ENCODE peak calls at places on chromosomes 5 and 9, in ten cellular contexts. F is lower lobe of right lung, H is ascending aorta, T is tibial nerve, J is left lung, M is mammary epithelial cell, B is upper lobe of right lung, W is hepatocyte, Q is transverse colon, U is mesendoderm. I is an unnamed sample. For H3K4me1, the result is how much of the 10 kb centered on the place peaks cover.

GRCh38 chr9:111914749-111915424 is 18.3 kb downstream of the UGCG start:
- DNase-seq in F (no peak), H (no peak), T (no peak), J (no peak), M (no peak), B (no peak), W (no peak), Q (no peak), U (no peak), I (no peak)

GRCh38 chr5:74251106-74252032 is 389.2 kb downstream of the ENC1 start:
- DNase-seq in F (no peak), H (no peak), T (peak), J (peak), M (peak), B (no peak), W (peak), Q (peak), U (peak), I (peak)

GRCh38 chr5:77882670-77883257 is 106.6 kb upstream of the TBCA start:
- DNase-seq in F (no peak), H (no peak), T (no peak), J (no peak), M (peak), B (no peak), W (no peak), Q (no peak), U (no peak), I (peak)

GRCh38 chr5:1235379-1235778 is 10.2 kb downstream of the SLC6A18 start:
- DNase-seq in F (no peak), H (no peak), T (no peak), J (no peak), M (no peak), B (no peak), W (no peak), Q (no peak), U (no peak), I (no peak)

GRCh38 chr9:20941177-20941690 is 90.2 kb downstream of the HACD4 start:
- DNase-seq in F (peak), H (peak), T (peak), J (peak), M (peak), B (no peak), W (peak), Q (peak), U (peak), I (peak)

GRCh38 chr5:108141676-108142075 is 240.2 kb downstream of the FBXL17 start:
- DNase-seq in F (no peak), H (no peak), T (no peak), J (no peak), M (peak), B (no peak), W (no peak), Q (no peak), U (no peak), I (peak)

GRCh38 chr5:167684251-167684650 is 607.2 kb upstream of the WWC1 start:
- DNase-seq in F (no peak), H (no peak), T (no peak), J (no peak), M (peak), B (no peak), W (no peak), Q (no peak), U (no peak), I (peak)

GRCh38 chr5:80187274-80187673 is 68.6 kb downstream of the SERINC5 start:
- DNase-seq in F (no peak), H (no peak), T (no peak), J (no peak), M (no peak), B (no peak), W (no peak), Q (no peak), U (no peak), I (no peak)

GRCh38 chr9:78813602-78814180 is 516.8 kb downstream of the PSAT1 start:
- DNase-seq in F (no peak), H (no peak), T (no peak), J (no peak), M (no peak), B (no peak), W (no peak), Q (no peak), U (no peak), I (no peak)

GRCh38 chr5:64874753-64875152 is 106.0 kb downstream of the CWC27 start:
- DNase-seq in F (no peak), H (no peak), T (no peak), J (no peak), M (no peak), B (no peak), W (no peak), Q (no peak), U (no peak), I (no peak)

GRCh38 chr5:5483880-5484595 is 61.6 kb downstream of the ICE1 start:
- DNase-seq in F (no peak), H (no peak), T (no peak), J (no peak), M (peak), B (no peak), W (no peak), Q (no peak), U (peak), I (peak)

GRCh38 chr9:71716138-71716909 is 52.0 kb downstream of the CEMIP2 start:
- DNase-seq in F (no peak), H (no peak), T (no peak), J (no peak), M (no peak), B (no peak), W (no peak), Q (no peak), U (no peak), I (no peak)

GRCh38 chr9:87944687-87945086 is 26.9 kb downstream of the SPATA31C1 start:
- DNase-seq in F (no peak), H (no peak), T (no peak), J (no peak), M (no peak), B (no peak), W (no peak), Q (no peak), U (no peak), I (no peak)

GRCh38 chr9:631596-631995 is 209.9 kb upstream of the DMRT1 start:
- DNase-seq in F (no peak), H (no peak), T (no peak), J (no peak), M (peak), B (no peak), W (no peak), Q (no peak), U (no peak), I (peak)

GRCh38 chr5:149641000-149641576 is 59.8 kb downstream of the ARHGEF37 start:
- DNase-seq in F (no peak), H (no peak), T (peak), J (no peak), M (no peak), B (no peak), W (peak), Q (peak), U (no peak), I (peak)

GRCh38 chr5:81533629-81534480 is 139.9 kb upstream of the ACOT12 start:
- DNase-seq in F (no peak), H (no peak), T (no peak), J (no peak), M (no peak), B (no peak), W (no peak), Q (no peak), U (no peak), I (no peak)

GRCh38 chr5:42064821-42065220 is 139.7 kb downstream of the FBXO4 start:
- DNase-seq in F (no peak), H (no peak), T (no peak), J (no peak), M (peak), B (no peak), W (no peak), Q (no peak), U (no peak), I (no peak)

GRCh38 chr9:6184749-6185645 is 30.6 kb upstream of the IL33 start:
- DNase-seq in F (no peak), H (no peak), T (peak), J (no peak), M (no peak), B (no peak), W (peak), Q (no peak), U (no peak), I (peak)

GRCh38 chr5:147689436-147689835 is 93.1 kb downstream of the JAKMIP2 start:
- DNase-seq in F (no peak), H (no peak), T (no peak), J (no peak), M (no peak), B (no peak), W (no peak), Q (no peak), U (no peak), I (no peak)

GRCh38 chr9:126805546-126806262 is 864 bp downstream of the ZBTB43 start:
- DNase-seq in F (peak), H (peak), T (no peak), J (peak), M (peak), B (peak), W (peak), Q (peak), U (peak), I (peak)

GRCh38 chr9:104279535-104280215 is 185.6 kb downstream of the SMC2 start:
- DNase-seq in F (no peak), H (no peak), T (no peak), J (no peak), M (peak), B (no peak), W (no peak), Q (no peak), U (no peak), I (no peak)

GRCh38 chr5:104247260-104247659 is 684.7 kb upstream of the NUDT12 start:
- DNase-seq in F (no peak), H (no peak), T (no peak), J (no peak), M (no peak), B (no peak), W (peak), Q (peak), U (peak), I (no peak)
- H3K4me1 ChIP-seq in F (under half), H (under half), T (under half), J (under half), M (under half), B (under half), W (under half), Q (under half), U (under half), I (under half)

GRCh38 chr5:174325961-174326360 is 280.5 kb downstream of the NSG2 start:
- DNase-seq in F (no peak), H (no peak), T (no peak), J (no peak), M (no peak), B (no peak), W (no peak), Q (no peak), U (no peak), I (no peak)

GRCh38 chr5:174323878-174324281 is 278.4 kb downstream of the NSG2 start:
- DNase-seq in F (no peak), H (no peak), T (no peak), J (no peak), M (peak), B (no peak), W (peak), Q (no peak), U (peak), I (peak)

GRCh38 chr5:174324680-174325079 is 279.2 kb downstream of the NSG2 start:
- DNase-seq in F (no peak), H (no peak), T (no peak), J (no peak), M (no peak), B (no peak), W (no peak), Q (no peak), U (no peak), I (peak)

GRCh38 chr5:174326372-174326771 is 280.9 kb downstream of the NSG2 start:
- DNase-seq in F (no peak), H (no peak), T (no peak), J (no peak), M (no peak), B (no peak), W (no peak), Q (no peak), U (no peak), I (no peak)

DNA sequence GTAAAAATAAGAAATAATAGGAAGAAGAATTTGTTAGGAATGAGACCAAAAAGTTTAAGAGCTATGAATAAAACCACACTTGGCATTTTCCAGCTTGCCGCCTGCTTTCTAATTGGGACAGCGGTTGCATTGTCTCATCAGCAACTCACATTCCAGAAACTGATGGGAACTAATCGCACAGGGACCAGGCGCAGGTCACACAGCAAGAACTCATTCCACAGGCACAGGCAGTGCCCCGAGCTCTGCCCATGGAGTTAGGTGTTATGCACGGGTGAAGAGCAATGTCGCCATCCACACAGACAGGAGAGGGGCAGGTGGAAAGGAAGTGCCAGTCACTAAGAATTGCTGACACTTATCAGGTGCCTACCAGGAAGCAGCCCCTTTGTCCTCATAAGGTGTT is 279.9 kb downstream of the NSG2 start:
- DNase-seq in F (no peak), H (no peak), T (no peak), J (no peak), M (no peak), B (no peak), W (no peak), Q (no peak), U (no peak), I (no peak)
- H3K4me1 ChIP-seq in F (under half), H (under half), T (under half), J (under half), M (under half), B (under half), W (under half), Q (under half), U (under half), I (under half)

DNA sequence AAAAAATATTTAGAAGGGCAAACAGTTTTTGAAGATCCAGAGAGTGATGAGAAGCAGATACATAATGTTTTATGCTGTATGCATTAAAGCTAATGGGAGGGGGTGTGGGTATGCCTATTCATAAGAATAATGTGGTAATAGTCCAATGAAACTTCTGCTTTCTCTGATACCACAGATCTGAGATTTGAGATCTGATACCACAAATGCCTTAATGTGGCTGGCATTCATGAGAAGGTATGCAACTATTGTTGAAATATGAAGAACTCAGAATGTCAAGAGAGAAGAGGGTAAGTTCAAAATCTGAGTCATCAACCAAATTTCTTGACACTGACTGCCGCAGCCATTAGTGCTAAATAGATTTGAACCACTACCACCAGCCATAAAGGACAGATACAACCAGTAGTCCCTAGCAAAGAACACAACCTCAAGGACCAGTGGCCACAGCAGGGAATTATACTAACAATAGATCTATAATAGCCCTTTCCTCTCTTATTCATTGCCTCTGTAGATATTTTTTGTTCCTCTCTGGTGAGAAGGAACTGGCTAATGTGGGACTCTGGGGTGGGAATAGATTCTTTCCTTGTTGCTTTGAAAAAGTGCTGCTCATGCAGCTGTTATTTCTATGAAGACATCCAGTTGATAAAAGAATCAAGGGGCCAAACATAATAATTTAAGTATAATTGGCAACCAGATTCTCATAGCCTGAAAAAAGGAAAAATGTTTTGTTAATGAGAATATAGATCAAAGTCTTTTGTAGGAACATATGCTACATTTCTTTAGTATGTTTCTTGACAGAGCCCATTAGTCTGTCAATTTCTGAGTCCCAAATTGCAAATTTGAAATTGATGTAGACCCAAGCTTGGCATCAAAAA is 256.5 kb upstream of the ZNF608 start:
- DNase-seq in F (no peak), H (no peak), T (no peak), J (no peak), M (peak), B (no peak), W (no peak), Q (no peak), U (no peak), I (no peak)
- H3K4me1 ChIP-seq in F (under half), H (under half), T (under half), J (under half), M (under half), B (under half), W (under half), Q (under half), U (under half), I (under half)

GRCh38 chr5:111237470-111237869 is 13.3 kb downstream of the CAMK4 start:
- DNase-seq in F (no peak), H (no peak), T (no peak), J (no peak), M (no peak), B (no peak), W (no peak), Q (no peak), U (no peak), I (peak)
- H3K4me1 ChIP-seq in F (under half), H (under half), T (under half), J (under half), M (under half), B (under half), W (under half), Q (under half), U (under half), I (under half)

GRCh38 chr5:52802272-52803011 is 14.7 kb downstream of the ITGA1 start:
- DNase-seq in F (no peak), H (no peak), T (no peak), J (no peak), M (no peak), B (no peak), W (no peak), Q (no peak), U (no peak), I (peak)

GRCh38 chr5:52799983-52800393 is 12.3 kb downstream of the ITGA1 start:
- DNase-seq in F (peak), H (peak), T (peak), J (peak), M (peak), B (peak), W (peak), Q (peak), U (peak), I (peak)

GRCh38 chr5:52800394-52801213 is 12.9 kb downstream of the ITGA1 start:
- DNase-seq in F (peak), H (peak), T (peak), J (peak), M (peak), B (peak), W (peak), Q (peak), U (peak), I (peak)

GRCh38 chr5:52799358-52799982 is 11.8 kb downstream of the ITGA1 start:
- DNase-seq in F (peak), H (peak), T (no peak), J (peak), M (no peak), B (peak), W (peak), Q (peak), U (peak), I (peak)

DNA sequence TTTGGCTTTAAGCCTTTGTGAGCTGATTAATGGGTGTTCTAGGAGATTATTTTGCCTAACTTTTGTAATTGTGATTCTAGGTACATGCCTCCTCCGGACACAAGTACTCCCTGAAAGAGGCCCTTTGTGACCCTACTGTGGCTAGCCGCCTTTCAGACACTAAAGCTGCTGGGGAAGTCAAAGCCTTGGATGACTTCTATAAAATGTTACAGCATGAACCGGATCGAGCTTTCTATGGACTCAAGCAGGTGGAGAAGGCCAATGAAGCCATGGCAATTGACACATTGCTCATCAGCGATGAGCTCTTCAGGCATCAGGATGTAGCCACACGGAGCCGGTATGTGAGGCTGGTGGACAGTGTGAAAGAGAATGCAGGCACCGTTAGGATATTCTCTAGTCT is 13.6 kb downstream of the ITGA1 start:
- DNase-seq in F (no peak), H (no peak), T (no peak), J (no peak), M (peak), B (no peak), W (peak), Q (no peak), U (peak), I (peak)
- H3K4me1 ChIP-seq in F (half or more), H (under half), T (under half), J (half or more), M (under half), B (half or more), W (under half), Q (half or more), U (under half), I (under half)